ENCODE peak calls at places on chromosomes 7 and 10, in nine cellular contexts. Z is NCI-H187, W is HepG2, T is GM23338, L is NCI-H446 treated with DMSO at 0.1 percent for 48 hours, H is substantia nigra, G is colonic mucosa, R is progenitor cell of endocrine pancreas, K is AG08395. O is an unnamed sample.

GRCh38 chr10:10845240-10845639 is 172.4 kb upstream of the CELF2 start:
- DNase-seq in H (no peak), L (no peak), G (no peak), T (no peak), R (no peak), K (no peak), W (no peak), Z (no peak), O (no peak)

GRCh38 chr7:55326079-55326847 is 38.9 kb upstream of the LANCL2 start:
- DNase-seq in K (no peak), Z (no peak), H (no peak), L (peak), G (no peak), T (no peak), R (no peak), W (no peak), O (no peak)

GRCh38 chr7:74344786-74345185 is 55.6 kb downstream of the CLIP2 start:
- DNase-seq in Z (no peak), W (no peak), H (no peak), R (no peak), T (no peak), L (no peak), K (no peak), G (no peak), O (no peak)

GRCh38 chr10:113899952-113900598 is 45.6 kb downstream of the NHLRC2 start:
- DNase-seq in H (no peak), W (no peak), Z (no peak), T (no peak), G (no peak), L (no peak), R (no peak), K (no peak), O (no peak)

GRCh38 chr10:51327432-51327831 is 253.1 kb downstream of the PRKG1 start:
- DNase-seq in L (no peak), G (no peak), W (no peak), Z (no peak), H (no peak), T (no peak), R (no peak), K (no peak), O (no peak)

GRCh38 chr7:116924741-116925140 is 28.6 kb upstream of the ST7 start:
- DNase-seq in G (no peak), L (no peak), R (no peak), H (no peak), T (no peak), W (no peak), Z (no peak), K (no peak), O (peak)

GRCh38 chr7:141597966-141598365 is 46.8 kb downstream of the AGK start:
- DNase-seq in G (no peak), R (no peak), Z (no peak), T (no peak), K (no peak), L (no peak), W (no peak), H (no peak), O (no peak)

GRCh38 chr7:69723663-69724062 is 125.4 kb downstream of the AUTS2 start:
- DNase-seq in G (no peak), R (no peak), H (no peak), L (no peak), W (no peak), T (peak), Z (no peak), K (no peak), O (no peak)

GRCh38 chr7:2763607-2764006 is 75.6 kb downstream of the AMZ1 start:
- DNase-seq in W (no peak), H (no peak), R (no peak), Z (no peak), G (no peak), K (no peak), L (no peak), T (no peak), O (no peak)

GRCh38 chr7:83166-83840 is 109.1 kb upstream of the FAM20C start:
- DNase-seq in H (no peak), L (no peak), T (no peak), R (no peak), G (no peak), Z (no peak), K (no peak), W (no peak), O (no peak)

GRCh38 chr7:135211179-135211945 is at the start of gene WDR91:
- DNase-seq in G (peak), Z (peak), H (peak), T (peak), K (peak), L (peak), W (peak), R (peak), O (peak)